ENCODE peak calls at places on chromosomes 16 and 17, in eight cellular contexts. S, E, H, V, P, G, K and B are unnamed samples.

GRCh38 chr17:28499366-28499668 is 6.8 kb upstream of the FOXN1 start:
- DNase-seq in S (no peak), E (no peak), H (no peak), V (no peak), P (no peak), G (no peak), K (no peak), B (no peak)

GRCh38 chr17:27733771-27734170 is 66.6 kb downstream of the NOS2 start:
- DNase-seq in S (no peak), E (no peak), H (no peak), V (no peak), P (no peak), G (peak), K (no peak), B (no peak)

GRCh38 chr17:8788998-8789397 is 10.2 kb downstream of the MFSD6L start:
- DNase-seq in S (no peak), E (no peak), H (no peak), V (no peak), P (no peak), G (no peak), K (no peak), B (no peak)

GRCh38 chr17:16937431-16937830 is 34.5 kb downstream of the TNFRSF13B start:
- DNase-seq in S (no peak), E (no peak), H (no peak), V (no peak), P (no peak), G (no peak), K (no peak), B (no peak)

GRCh38 chr17:76816590-76817135 is 51.5 kb upstream of the MGAT5B start:
- DNase-seq in S (no peak), E (peak), H (peak), V (peak), P (peak), G (peak), K (peak), B (peak)

GRCh38 chr16:81711609-81712329 is 67.3 kb upstream of the PLCG2 start:
- DNase-seq in S (peak), E (no peak), H (peak), V (no peak), P (peak), G (peak), K (no peak), B (peak)

GRCh38 chr16:27198451-27199234 is 4.7 kb upstream of the KDM8 start:
- DNase-seq in S (no peak), E (no peak), H (no peak), V (no peak), P (no peak), G (no peak), K (no peak), B (no peak)

GRCh38 chr17:57948555-57949420 is 6.4 kb downstream of the CUEDC1 start:
- DNase-seq in S (no peak), E (no peak), H (peak), V (no peak), P (peak), G (peak), K (peak), B (peak)

GRCh38 chr17:75394332-75394918 is 11.1 kb downstream of the GRB2 start:
- DNase-seq in S (no peak), E (no peak), H (no peak), V (no peak), P (no peak), G (peak), K (no peak), B (no peak)

GRCh38 chr16:10896723-10897122 is 19.7 kb downstream of the CIITA start:
- DNase-seq in S (no peak), E (no peak), H (no peak), V (no peak), P (no peak), G (no peak), K (no peak), B (no peak)

GRCh38 chr17:37642706-37643105 is 540 bp downstream of the DDX52 start:
- DNase-seq in S (no peak), E (no peak), H (peak), V (no peak), P (peak), G (peak), K (peak), B (no peak)

GRCh38 chr17:74631468-74632195 is 8.1 kb upstream of the CD300E start:
- DNase-seq in S (no peak), E (no peak), H (no peak), V (no peak), P (no peak), G (no peak), K (no peak), B (no peak)

GRCh38 chr16:29290631-29291247 is 115.8 kb downstream of the NPIPB11 start:
- DNase-seq in S (peak), E (peak), H (peak), V (peak), P (peak), G (peak), K (peak), B (peak)

GRCh38 chr16:26129997-26130396 is 438.2 kb downstream of the HS3ST4 start:
- DNase-seq in S (no peak), E (no peak), H (no peak), V (no peak), P (no peak), G (no peak), K (no peak), B (no peak)

GRCh38 chr17:65593092-65593869 is 31.8 kb upstream of the AXIN2 start:
- DNase-seq in S (no peak), E (no peak), H (no peak), V (no peak), P (no peak), G (no peak), K (no peak), B (no peak)

GRCh38 chr16:85525464-85526117 is 87.5 kb upstream of the GSE1 start:
- DNase-seq in S (no peak), E (no peak), H (no peak), V (no peak), P (no peak), G (no peak), K (no peak), B (no peak)
- TF ChIP-seq CTCF in S (no peak), E (no peak), H (no peak), V (no peak), P (no peak), G (no peak), K (no peak), B (no peak)

DNA sequence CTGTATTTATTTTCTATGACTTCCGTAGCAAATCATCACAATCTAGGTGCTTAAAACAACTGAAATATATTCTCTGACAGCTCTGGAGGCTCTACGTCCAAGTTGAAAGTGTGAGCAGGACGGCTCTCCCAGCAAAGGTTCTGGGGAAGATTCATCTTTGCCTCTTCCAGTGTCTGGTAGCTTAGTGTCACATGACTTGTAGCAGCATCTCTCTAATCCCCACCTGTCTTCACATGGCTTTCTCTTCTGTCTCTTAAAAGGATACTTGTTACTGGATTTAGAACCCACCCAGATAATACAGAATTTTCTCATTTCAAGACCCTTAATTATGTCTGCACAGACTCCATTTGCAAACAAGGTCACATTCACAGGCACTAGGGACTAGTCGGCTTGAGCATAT is 687.7 kb upstream of the RBFOX1 start:
- DNase-seq in S (no peak), E (no peak), H (no peak), V (no peak), P (no peak), G (no peak), K (no peak), B (no peak)
- TF ChIP-seq CTCF in S (no peak), E (no peak), H (no peak), V (no peak), P (no peak), G (no peak), K (no peak), B (no peak)

GRCh38 chr16:84312783-84313382 is 18.2 kb downstream of the WFDC1 start:
- DNase-seq in S (no peak), E (no peak), H (no peak), V (peak), P (no peak), G (no peak), K (no peak), B (peak)

GRCh38 chr16:84314814-84315213 is 20.1 kb downstream of the WFDC1 start:
- DNase-seq in S (no peak), E (no peak), H (no peak), V (no peak), P (no peak), G (no peak), K (no peak), B (no peak)

GRCh38 chr16:84314373-84314772 is 19.7 kb downstream of the WFDC1 start:
- DNase-seq in S (no peak), E (no peak), H (no peak), V (no peak), P (no peak), G (no peak), K (no peak), B (no peak)

GRCh38 chr16:84313921-84314320 is 19.2 kb downstream of the WFDC1 start:
- DNase-seq in S (no peak), E (no peak), H (no peak), V (no peak), P (no peak), G (no peak), K (no peak), B (no peak)

GRCh38 chr16:84315422-84315821 is 20.7 kb downstream of the WFDC1 start:
- DNase-seq in S (no peak), E (no peak), H (no peak), V (no peak), P (no peak), G (peak), K (no peak), B (no peak)
- TF ChIP-seq CTCF in S (no peak), E (no peak), H (no peak), V (no peak), P (no peak), G (no peak), K (no peak), B (no peak)

GRCh38 chr16:50627419-50627818 is 53.7 kb downstream of the SNX20 start:
- DNase-seq in S (no peak), E (no peak), H (peak), V (peak), P (no peak), G (no peak), K (no peak), B (peak)
- TF ChIP-seq CTCF in S (no peak), E (peak), H (peak), V (no peak), P (no peak), G (no peak), K (no peak), B (no peak)

DNA sequence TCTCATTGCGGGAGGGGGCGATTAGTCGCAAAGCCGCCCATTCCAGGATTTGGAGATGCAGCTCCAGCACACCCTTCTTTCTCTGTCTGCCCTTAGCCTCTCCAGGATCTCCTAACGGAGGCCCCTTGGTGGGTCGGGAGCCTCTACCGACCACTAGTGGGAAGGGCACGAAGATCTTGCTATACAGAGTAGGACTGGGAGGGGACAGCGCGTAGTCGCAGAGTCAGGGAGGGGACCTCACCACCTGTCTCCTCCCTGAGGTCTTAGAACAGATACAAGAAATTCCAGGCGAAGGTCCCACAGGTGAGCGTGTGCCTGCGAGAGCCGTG is 569 bp upstream of the SMTNL2 start:
- DNase-seq in S (no peak), E (no peak), H (no peak), V (peak), P (no peak), G (peak), K (no peak), B (no peak)
- TF ChIP-seq CTCF in S (peak), E (no peak), H (peak), V (peak), P (no peak), G (no peak), K (no peak), B (no peak)